ENCODE peak calls at places on chromosomes 2 and 18, in five cellular contexts. S, H, O, J and T are unnamed samples. For H3K4me1, the result is how much of the 10 kb centered on the place peaks cover.

GRCh38 chr2:234422242-234422641 is 74.6 kb downstream of the ARL4C start:
- DNase-seq in O (peak), S (no peak), H (peak), J (no peak), T (no peak)

GRCh38 chr2:9618410-9618809 is 12.4 kb downstream of the YWHAQ start:
- DNase-seq in J (no peak), O (no peak), H (no peak), S (no peak), T (no peak)

GRCh38 chr18:5463390-5463789 is 80.4 kb downstream of the EPB41L3 start:
- DNase-seq in S (no peak), H (peak), O (peak), J (peak), T (peak)

GRCh38 chr18:631560-631959 is 25.9 kb upstream of the TYMS start:
- DNase-seq in O (no peak), S (no peak), J (no peak), H (no peak), T (no peak)

GRCh38 chr2:118861242-118861641 is 13.8 kb upstream of the EN1 start:
- DNase-seq in H (no peak), J (no peak), O (no peak), S (no peak), T (no peak)

GRCh38 chr2:188978291-188979081 is 4.3 kb downstream of the COL3A1 start:
- DNase-seq in J (no peak), S (no peak), O (peak), H (peak), T (no peak)

GRCh38 chr18:69400976-69401474 is 337 bp downstream of the DOK6 start:
- DNase-seq in O (no peak), H (peak), J (no peak), S (peak), T (peak)

GRCh38 chr2:232235206-232235605 is 143.3 kb upstream of the ALPP start:
- DNase-seq in J (no peak), O (no peak), S (no peak), H (no peak), T (no peak)

GRCh38 chr2:239908308-239908707 is 116.8 kb downstream of the NDUFA10 start:
- DNase-seq in O (no peak), J (no peak), S (peak), H (no peak), T (no peak)

GRCh38 chr2:212811946-212812345 is 273.3 kb upstream of the ERBB4 start:
- DNase-seq in J (no peak), H (no peak), S (no peak), O (no peak), T (no peak)

GRCh38 chr2:212815453-212815852 is 276.9 kb upstream of the ERBB4 start:
- DNase-seq in J (no peak), O (no peak), H (no peak), S (no peak), T (no peak)

GRCh38 chr2:212814941-212815340 is 276.3 kb upstream of the ERBB4 start:
- DNase-seq in S (no peak), O (no peak), J (no peak), H (no peak), T (no peak)

GRCh38 chr2:212816267-212816666 is 277.7 kb upstream of the ERBB4 start:
- DNase-seq in J (no peak), S (no peak), H (no peak), O (no peak), T (no peak)

GRCh38 chr2:212811036-212811805 is 272.6 kb upstream of the ERBB4 start:
- DNase-seq in H (peak), J (no peak), S (no peak), O (no peak), T (no peak)
- H3K4me1 ChIP-seq in H (under half), J (under half), S (under half), O (under half), T (under half)

DNA sequence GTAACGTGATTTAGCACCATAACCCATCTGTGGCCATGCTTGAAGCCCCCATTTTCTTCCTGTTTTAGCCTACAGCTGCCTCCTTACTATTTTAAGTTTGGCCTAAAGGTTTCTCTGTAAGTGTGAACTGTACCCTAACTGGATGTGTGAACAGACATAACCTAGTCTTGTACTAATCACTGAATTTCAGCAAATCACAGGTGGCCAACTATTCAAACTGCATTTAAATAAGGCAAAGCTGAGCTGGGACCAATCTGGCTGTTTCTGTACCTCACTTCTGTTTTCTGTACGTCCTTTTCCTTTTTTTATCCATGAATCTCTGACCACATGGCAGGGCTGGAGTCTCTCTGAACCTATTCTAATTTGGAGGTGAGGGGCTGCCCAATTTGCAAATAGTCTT is 452.7 kb upstream of the HS6ST1 start:
- DNase-seq in J (no peak), S (no peak), O (no peak), H (no peak), T (no peak)
- H3K4me1 ChIP-seq in J (under half), S (under half), O (under half), H (under half), T (under half)

GRCh38 chr2:130844161-130844560 is 7.4 kb downstream of the ARHGEF4 start:
- DNase-seq in S (no peak), O (no peak), J (no peak), H (no peak), T (no peak)
- H3K4me1 ChIP-seq in S (under half), O (under half), J (under half), H (under half), T (under half)

GRCh38 chr2:108630567-108631405 is 88.5 kb upstream of the RANBP2 start:
- DNase-seq in S (no peak), O (no peak), H (peak), J (no peak), T (no peak)

GRCh38 chr2:108633379-108633778 is 85.9 kb upstream of the RANBP2 start:
- DNase-seq in H (no peak), O (no peak), S (no peak), J (no peak), T (no peak)

GRCh38 chr2:108632332-108632712 is 87.0 kb upstream of the RANBP2 start:
- DNase-seq in O (no peak), J (no peak), S (no peak), H (no peak), T (no peak)

GRCh38 chr2:108634591-108635160 is 84.6 kb upstream of the RANBP2 start:
- DNase-seq in S (no peak), J (no peak), H (no peak), O (no peak), T (no peak)

DNA sequence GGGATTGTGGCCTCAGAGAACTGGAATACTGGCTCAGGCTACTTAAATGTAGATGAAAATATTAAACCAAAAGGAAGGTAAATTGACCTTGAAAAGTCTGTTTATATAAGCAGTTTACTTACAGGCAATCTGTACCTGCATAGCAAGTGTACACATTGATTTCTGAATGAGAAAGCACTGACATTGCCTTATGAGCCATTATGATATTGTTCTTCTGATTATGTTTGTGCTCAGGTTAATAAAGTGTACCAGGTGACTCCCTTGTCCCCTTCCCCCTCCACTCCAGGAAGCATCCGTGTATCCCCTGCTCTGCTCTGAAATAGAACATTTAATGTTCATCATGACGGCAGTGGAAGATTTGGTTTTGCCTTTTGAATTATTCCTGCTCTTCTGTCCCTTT is 86.5 kb upstream of the RANBP2 start:
- DNase-seq in H (no peak), J (no peak), S (no peak), O (no peak), T (no peak)
- H3K4me1 ChIP-seq in H (under half), J (half or more), S (under half), O (half or more), T (under half)

DNA sequence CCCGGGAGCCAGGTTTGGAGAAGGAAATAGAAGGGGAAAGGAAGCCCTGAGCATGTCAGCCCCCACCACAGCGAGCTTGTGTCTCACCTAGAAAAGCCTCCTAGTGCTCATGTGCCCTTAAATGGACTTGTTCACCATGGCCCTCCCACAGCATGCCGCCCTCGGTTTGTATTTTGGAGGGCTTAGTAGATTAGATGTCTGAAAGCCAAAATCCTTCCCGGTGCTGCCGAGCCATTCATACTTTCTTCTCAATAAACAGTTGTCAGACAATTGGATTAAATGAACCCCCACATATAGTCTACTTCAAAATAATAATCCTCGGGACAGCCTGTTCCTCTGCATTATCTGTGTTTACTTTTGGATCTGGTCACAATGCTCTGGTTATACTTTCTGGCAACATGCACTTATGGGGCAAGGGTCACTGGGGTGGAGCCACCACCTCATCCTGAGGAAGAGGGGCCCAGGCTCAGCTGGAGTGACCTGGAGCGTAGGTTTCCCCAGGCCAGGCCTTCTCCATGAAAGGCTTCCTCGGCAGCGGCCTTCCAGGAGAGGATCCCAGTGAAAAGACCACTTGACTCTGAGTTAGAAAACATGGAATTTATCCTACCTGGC is 237.3 kb downstream of the SETBP1 start:
- DNase-seq in J (no peak), H (no peak), O (peak), S (no peak), T (peak)
- H3K4me1 ChIP-seq in J (half or more), H (under half), O (under half), S (under half), T (under half)

GRCh38 chr2:27721884-27722485 is 49.5 kb upstream of the MRPL33 start:
- DNase-seq in H (no peak), J (no peak), O (no peak), S (no peak), T (no peak)
- H3K4me1 ChIP-seq in H (under half), J (under half), O (under half), S (under half), T (under half)

GRCh38 chr18:48779462-48779861 is 171.3 kb downstream of the SMAD7 start:
- DNase-seq in S (no peak), O (no peak), H (no peak), J (no peak), T (no peak)

GRCh38 chr18:48781041-48781989 is 169.4 kb downstream of the SMAD7 start:
- DNase-seq in O (peak), H (peak), S (no peak), J (peak), T (peak)

GRCh38 chr18:48778344-48779011 is 172.3 kb downstream of the SMAD7 start:
- DNase-seq in H (no peak), O (no peak), S (no peak), J (peak), T (no peak)

GRCh38 chr18:48781990-48782368 is 168.8 kb downstream of the SMAD7 start:
- DNase-seq in S (no peak), O (peak), H (no peak), J (no peak), T (peak)

GRCh38 chr18:48780151-48781001 is 170.4 kb downstream of the SMAD7 start:
- DNase-seq in H (peak), J (peak), S (no peak), O (peak), T (peak)
- H3K4me1 ChIP-seq in H (under half), J (half or more), S (under half), O (half or more), T (half or more)

DNA sequence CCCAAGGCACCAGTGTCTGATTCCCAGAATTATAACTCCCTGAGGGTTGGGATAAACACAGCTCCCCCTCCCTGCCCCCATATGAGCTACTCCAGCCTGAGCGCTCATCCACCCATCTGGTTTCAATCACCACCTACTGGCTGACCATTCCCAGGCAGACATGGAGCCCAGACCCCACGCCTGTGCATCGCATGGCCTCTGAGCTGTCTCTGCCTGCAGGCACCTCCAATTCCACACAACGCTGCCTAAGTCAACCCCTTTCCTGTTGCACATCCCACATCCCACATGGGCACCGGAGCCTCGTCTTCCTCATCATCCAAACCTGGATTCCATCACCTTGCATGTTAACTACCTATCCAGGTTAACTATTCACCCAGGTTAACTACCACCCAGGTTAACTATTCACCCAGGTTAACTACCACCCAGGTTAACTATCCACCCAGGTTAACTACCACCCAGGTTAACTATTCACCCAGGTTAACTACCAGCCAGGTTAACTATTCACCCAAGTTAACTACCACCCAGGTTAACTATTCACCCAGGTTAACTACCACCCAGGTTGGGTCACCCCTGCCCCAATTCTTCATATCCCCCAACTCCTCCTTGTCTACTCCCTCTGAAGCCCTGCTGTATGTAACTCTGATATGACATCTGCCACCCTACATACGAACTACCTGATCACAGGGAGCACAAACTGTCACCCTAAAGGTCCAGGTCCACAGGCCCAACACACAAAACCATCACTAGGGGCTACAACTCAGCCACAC is 47.8 kb downstream of the TEX51 start:
- DNase-seq in O (no peak), J (no peak), H (no peak), S (no peak), T (no peak)
- H3K4me1 ChIP-seq in O (under half), J (under half), H (under half), S (under half), T (under half)

DNA sequence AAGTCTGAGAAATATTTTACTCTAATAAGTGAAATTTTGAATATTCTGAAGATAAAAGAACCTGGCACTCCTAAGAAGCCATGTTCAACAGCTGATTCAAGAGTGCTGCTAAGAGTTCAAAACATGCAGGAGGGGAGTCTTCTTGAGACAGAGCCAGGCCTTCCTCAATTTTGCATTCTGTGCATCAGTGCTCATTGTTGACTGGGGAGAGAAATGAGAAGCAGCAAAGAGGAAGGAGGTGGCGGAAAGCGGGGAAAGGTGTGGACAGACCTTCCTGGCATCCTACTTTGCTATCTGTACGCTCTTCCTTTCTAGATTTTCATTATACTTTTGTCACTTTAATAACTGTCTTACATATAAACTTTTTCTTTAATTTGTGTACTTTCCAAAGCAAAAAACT is 29.7 kb upstream of the TXNDC2 start:
- DNase-seq in H (no peak), S (no peak), J (no peak), O (no peak), T (no peak)
- H3K4me1 ChIP-seq in H (under half), S (under half), J (under half), O (under half), T (under half)